ENCODE peak calls at places on chromosomes 3 and 15, in seven cellular contexts. One of them, this sample, is unnamed.

GRCh38 chr3:14124223-14124614 is 451 bp downstream of the CHCHD4 start:
- DNase-seq in brain microvascular endothelial cell: no peak
- DNase-seq in upper lobe of left lung: peak
- DNase-seq in kidney epithelial cell: no peak
- DNase-seq in fibroblast of lung: no peak
- DNase-seq in foreskin fibroblast: peak
- DNase-seq in osteoblast: no peak
- DNase-seq in this sample: peak

GRCh38 chr3:113105980-113106379 is 105.4 kb upstream of the BOC start:
- DNase-seq in brain microvascular endothelial cell: no peak
- DNase-seq in upper lobe of left lung: no peak
- DNase-seq in kidney epithelial cell: no peak
- DNase-seq in fibroblast of lung: peak
- DNase-seq in foreskin fibroblast: no peak
- DNase-seq in osteoblast: no peak
- DNase-seq in this sample: no peak

GRCh38 chr3:129687586-129688125 is 81.2 kb upstream of the PLXND1 start:
- DNase-seq in brain microvascular endothelial cell: no peak
- DNase-seq in upper lobe of left lung: no peak
- DNase-seq in kidney epithelial cell: no peak
- DNase-seq in fibroblast of lung: peak
- DNase-seq in foreskin fibroblast: no peak
- DNase-seq in osteoblast: no peak
- DNase-seq in this sample: no peak

GRCh38 chr3:101900736-101901135 is 51.4 kb downstream of the NFKBIZ start:
- DNase-seq in brain microvascular endothelial cell: no peak
- DNase-seq in upper lobe of left lung: no peak
- DNase-seq in kidney epithelial cell: no peak
- DNase-seq in fibroblast of lung: no peak
- DNase-seq in foreskin fibroblast: peak
- DNase-seq in osteoblast: no peak
- DNase-seq in this sample: no peak

GRCh38 chr15:43903864-43904290 is 77.1 kb downstream of the WDR76 start:
- DNase-seq in brain microvascular endothelial cell: peak
- DNase-seq in upper lobe of left lung: no peak
- DNase-seq in kidney epithelial cell: no peak
- DNase-seq in fibroblast of lung: peak
- DNase-seq in foreskin fibroblast: peak
- DNase-seq in osteoblast: peak
- DNase-seq in this sample: peak

GRCh38 chr3:175617247-175617646 is 758.1 kb downstream of the NAALADL2 start:
- DNase-seq in brain microvascular endothelial cell: no peak
- DNase-seq in upper lobe of left lung: no peak
- DNase-seq in kidney epithelial cell: no peak
- DNase-seq in fibroblast of lung: no peak
- DNase-seq in foreskin fibroblast: no peak
- DNase-seq in osteoblast: no peak
- DNase-seq in this sample: no peak

GRCh38 chr15:81909229-81910087 is 136.4 kb downstream of the MEX3B start:
- DNase-seq in brain microvascular endothelial cell: no peak
- DNase-seq in upper lobe of left lung: no peak
- DNase-seq in kidney epithelial cell: no peak
- DNase-seq in fibroblast of lung: no peak
- DNase-seq in foreskin fibroblast: peak
- DNase-seq in osteoblast: peak
- DNase-seq in this sample: no peak

GRCh38 chr3:123084738-123085237 is 18.0 kb downstream of the PDIA5 start:
- DNase-seq in brain microvascular endothelial cell: no peak
- DNase-seq in upper lobe of left lung: no peak
- DNase-seq in kidney epithelial cell: no peak
- DNase-seq in fibroblast of lung: peak
- DNase-seq in foreskin fibroblast: peak
- DNase-seq in osteoblast: peak
- DNase-seq in this sample: peak

GRCh38 chr3:44045476-44046275 is 196.0 kb upstream of the TOPAZ1 start:
- DNase-seq in brain microvascular endothelial cell: peak
- DNase-seq in upper lobe of left lung: peak
- DNase-seq in kidney epithelial cell: no peak
- DNase-seq in fibroblast of lung: peak
- DNase-seq in foreskin fibroblast: no peak
- DNase-seq in osteoblast: peak
- DNase-seq in this sample: peak

GRCh38 chr3:30358871-30359270 is 247.5 kb upstream of the TGFBR2 start:
- DNase-seq in brain microvascular endothelial cell: no peak
- DNase-seq in upper lobe of left lung: no peak
- DNase-seq in kidney epithelial cell: no peak
- DNase-seq in fibroblast of lung: no peak
- DNase-seq in foreskin fibroblast: no peak
- DNase-seq in osteoblast: no peak
- DNase-seq in this sample: no peak

GRCh38 chr3:142210608-142211007 is 14.8 kb downstream of the GK5 start:
- DNase-seq in brain microvascular endothelial cell: no peak
- DNase-seq in upper lobe of left lung: no peak
- DNase-seq in kidney epithelial cell: no peak
- DNase-seq in fibroblast of lung: no peak
- DNase-seq in foreskin fibroblast: peak
- DNase-seq in osteoblast: no peak
- DNase-seq in this sample: no peak

GRCh38 chr15:40825661-40826088 is 2.8 kb downstream of the PPP1R14D start:
- DNase-seq in brain microvascular endothelial cell: no peak
- DNase-seq in upper lobe of left lung: no peak
- DNase-seq in kidney epithelial cell: peak
- DNase-seq in fibroblast of lung: peak
- DNase-seq in foreskin fibroblast: peak
- DNase-seq in osteoblast: peak
- DNase-seq in this sample: no peak

GRCh38 chr15:85589873-85590272 is 204.9 kb downstream of the KLHL25 start:
- DNase-seq in brain microvascular endothelial cell: no peak
- DNase-seq in upper lobe of left lung: no peak
- DNase-seq in kidney epithelial cell: no peak
- DNase-seq in fibroblast of lung: peak
- DNase-seq in foreskin fibroblast: peak
- DNase-seq in osteoblast: no peak
- DNase-seq in this sample: no peak

GRCh38 chr15:87368511-87368910 is 888.0 kb downstream of the NTRK3 start:
- DNase-seq in brain microvascular endothelial cell: no peak
- DNase-seq in upper lobe of left lung: no peak
- DNase-seq in kidney epithelial cell: no peak
- DNase-seq in fibroblast of lung: peak
- DNase-seq in foreskin fibroblast: peak
- DNase-seq in osteoblast: no peak
- DNase-seq in this sample: no peak

GRCh38 chr3:1469248-1469647 is 376.4 kb downstream of the CNTN6 start:
- DNase-seq in brain microvascular endothelial cell: no peak
- DNase-seq in upper lobe of left lung: no peak
- DNase-seq in kidney epithelial cell: no peak
- DNase-seq in fibroblast of lung: no peak
- DNase-seq in foreskin fibroblast: no peak
- DNase-seq in osteoblast: no peak
- DNase-seq in this sample: no peak

GRCh38 chr15:92909131-92909781 is 9.1 kb downstream of the CHD2 start:
- DNase-seq in brain microvascular endothelial cell: no peak
- DNase-seq in upper lobe of left lung: no peak
- DNase-seq in kidney epithelial cell: no peak
- DNase-seq in fibroblast of lung: peak
- DNase-seq in foreskin fibroblast: no peak
- DNase-seq in osteoblast: no peak
- DNase-seq in this sample: no peak

GRCh38 chr3:177932750-177933660 is 603.2 kb upstream of the KCNMB2 start:
- DNase-seq in brain microvascular endothelial cell: peak
- DNase-seq in upper lobe of left lung: no peak
- DNase-seq in kidney epithelial cell: no peak
- DNase-seq in fibroblast of lung: peak
- DNase-seq in foreskin fibroblast: no peak
- DNase-seq in osteoblast: no peak
- DNase-seq in this sample: no peak

GRCh38 chr3:128503164-128503651 is 10.2 kb upstream of the GATA2 start:
- DNase-seq in brain microvascular endothelial cell: no peak
- DNase-seq in upper lobe of left lung: no peak
- DNase-seq in kidney epithelial cell: no peak
- DNase-seq in fibroblast of lung: no peak
- DNase-seq in foreskin fibroblast: peak
- DNase-seq in osteoblast: no peak
- DNase-seq in this sample: no peak

GRCh38 chr3:193620055-193620454 is 27.0 kb downstream of the OPA1 start:
- DNase-seq in brain microvascular endothelial cell: no peak
- DNase-seq in upper lobe of left lung: no peak
- DNase-seq in kidney epithelial cell: no peak
- DNase-seq in fibroblast of lung: no peak
- DNase-seq in foreskin fibroblast: no peak
- DNase-seq in osteoblast: no peak
- DNase-seq in this sample: no peak

GRCh38 chr3:193620650-193621049 is 27.6 kb downstream of the OPA1 start:
- DNase-seq in brain microvascular endothelial cell: peak
- DNase-seq in upper lobe of left lung: no peak
- DNase-seq in kidney epithelial cell: no peak
- DNase-seq in fibroblast of lung: peak
- DNase-seq in foreskin fibroblast: peak
- DNase-seq in osteoblast: no peak
- DNase-seq in this sample: no peak

GRCh38 chr3:193621127-193621526 is 28.1 kb downstream of the OPA1 start:
- DNase-seq in brain microvascular endothelial cell: no peak
- DNase-seq in upper lobe of left lung: no peak
- DNase-seq in kidney epithelial cell: no peak
- DNase-seq in fibroblast of lung: no peak
- DNase-seq in foreskin fibroblast: no peak
- DNase-seq in osteoblast: no peak
- DNase-seq in this sample: no peak

GRCh38 chr3:193614430-193614829 is 21.4 kb downstream of the OPA1 start:
- DNase-seq in brain microvascular endothelial cell: no peak
- DNase-seq in upper lobe of left lung: no peak
- DNase-seq in kidney epithelial cell: no peak
- DNase-seq in fibroblast of lung: no peak
- DNase-seq in foreskin fibroblast: no peak
- DNase-seq in osteoblast: no peak
- DNase-seq in this sample: no peak

GRCh38 chr3:193617628-193618027 is 24.6 kb downstream of the OPA1 start:
- DNase-seq in brain microvascular endothelial cell: no peak
- DNase-seq in upper lobe of left lung: no peak
- DNase-seq in kidney epithelial cell: no peak
- DNase-seq in fibroblast of lung: no peak
- DNase-seq in foreskin fibroblast: no peak
- DNase-seq in osteoblast: no peak
- DNase-seq in this sample: no peak
- TF ChIP-seq CTCF in brain microvascular endothelial cell: no peak
- TF ChIP-seq CTCF in upper lobe of left lung: no peak
- TF ChIP-seq CTCF in kidney epithelial cell: no peak
- TF ChIP-seq CTCF in fibroblast of lung: no peak
- TF ChIP-seq CTCF in foreskin fibroblast: no peak
- TF ChIP-seq CTCF in osteoblast: no peak
- TF ChIP-seq CTCF in this sample: no peak

DNA sequence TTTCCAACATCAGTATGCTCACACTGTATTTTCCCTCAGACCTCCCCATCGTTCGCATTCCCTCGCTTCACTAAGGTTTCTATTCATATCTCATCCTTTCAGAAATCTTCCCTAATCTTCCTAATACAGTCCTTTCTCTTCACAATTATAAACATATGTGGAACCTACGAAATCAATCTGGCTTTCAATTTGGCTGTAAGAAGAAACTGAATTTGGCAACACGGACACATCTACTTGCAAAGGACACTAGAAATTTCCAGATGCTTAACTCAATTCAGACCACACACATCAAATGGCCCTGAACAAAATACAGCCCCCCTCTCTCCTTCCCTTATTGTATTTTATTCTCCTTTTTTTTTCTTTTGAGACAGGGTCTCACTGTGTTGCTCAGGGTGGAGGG is 39.1 kb upstream of the TM4SF19 start:
- DNase-seq in brain microvascular endothelial cell: no peak
- DNase-seq in upper lobe of left lung: no peak
- DNase-seq in kidney epithelial cell: no peak
- DNase-seq in fibroblast of lung: no peak
- DNase-seq in foreskin fibroblast: no peak
- DNase-seq in osteoblast: no peak
- DNase-seq in this sample: no peak
- TF ChIP-seq CTCF in brain microvascular endothelial cell: no peak
- TF ChIP-seq CTCF in upper lobe of left lung: no peak
- TF ChIP-seq CTCF in kidney epithelial cell: no peak
- TF ChIP-seq CTCF in fibroblast of lung: no peak
- TF ChIP-seq CTCF in foreskin fibroblast: no peak
- TF ChIP-seq CTCF in osteoblast: no peak
- TF ChIP-seq CTCF in this sample: no peak

GRCh38 chr15:33545866-33546265 is 235.1 kb downstream of the RYR3 start:
- DNase-seq in brain microvascular endothelial cell: no peak
- DNase-seq in upper lobe of left lung: no peak
- DNase-seq in kidney epithelial cell: no peak
- DNase-seq in fibroblast of lung: no peak
- DNase-seq in foreskin fibroblast: no peak
- DNase-seq in osteoblast: no peak
- DNase-seq in this sample: no peak

GRCh38 chr15:33553157-33553556 is 242.4 kb downstream of the RYR3 start:
- DNase-seq in brain microvascular endothelial cell: no peak
- DNase-seq in upper lobe of left lung: no peak
- DNase-seq in kidney epithelial cell: no peak
- DNase-seq in fibroblast of lung: no peak
- DNase-seq in foreskin fibroblast: no peak
- DNase-seq in osteoblast: peak
- DNase-seq in this sample: no peak

GRCh38 chr15:33547876-33548275 is 237.1 kb downstream of the RYR3 start:
- DNase-seq in brain microvascular endothelial cell: peak
- DNase-seq in upper lobe of left lung: no peak
- DNase-seq in kidney epithelial cell: peak
- DNase-seq in fibroblast of lung: peak
- DNase-seq in foreskin fibroblast: peak
- DNase-seq in osteoblast: no peak
- DNase-seq in this sample: peak

GRCh38 chr15:33551860-33552259 is 241.1 kb downstream of the RYR3 start:
- DNase-seq in brain microvascular endothelial cell: no peak
- DNase-seq in upper lobe of left lung: no peak
- DNase-seq in kidney epithelial cell: no peak
- DNase-seq in fibroblast of lung: no peak
- DNase-seq in foreskin fibroblast: no peak
- DNase-seq in osteoblast: peak
- DNase-seq in this sample: no peak
- TF ChIP-seq CTCF in brain microvascular endothelial cell: no peak
- TF ChIP-seq CTCF in upper lobe of left lung: no peak
- TF ChIP-seq CTCF in kidney epithelial cell: no peak
- TF ChIP-seq CTCF in fibroblast of lung: no peak
- TF ChIP-seq CTCF in foreskin fibroblast: no peak
- TF ChIP-seq CTCF in osteoblast: no peak
- TF ChIP-seq CTCF in this sample: no peak

GRCh38 chr3:12891391-12891984 is 50.1 kb upstream of the RPL32 start:
- DNase-seq in brain microvascular endothelial cell: no peak
- DNase-seq in upper lobe of left lung: no peak
- DNase-seq in kidney epithelial cell: no peak
- DNase-seq in fibroblast of lung: no peak
- DNase-seq in foreskin fibroblast: no peak
- DNase-seq in osteoblast: peak
- DNase-seq in this sample: no peak

GRCh38 chr3:12892840-12893189 is 51.5 kb upstream of the RPL32 start:
- DNase-seq in brain microvascular endothelial cell: no peak
- DNase-seq in upper lobe of left lung: no peak
- DNase-seq in kidney epithelial cell: no peak
- DNase-seq in fibroblast of lung: no peak
- DNase-seq in foreskin fibroblast: no peak
- DNase-seq in osteoblast: peak
- DNase-seq in this sample: no peak

GRCh38 chr3:12891985-12892839 is 50.8 kb upstream of the RPL32 start:
- DNase-seq in brain microvascular endothelial cell: peak
- DNase-seq in upper lobe of left lung: peak
- DNase-seq in kidney epithelial cell: no peak
- DNase-seq in fibroblast of lung: peak
- DNase-seq in foreskin fibroblast: peak
- DNase-seq in osteoblast: peak
- DNase-seq in this sample: peak

GRCh38 chr3:12893247-12893646 is 51.9 kb upstream of the RPL32 start:
- DNase-seq in brain microvascular endothelial cell: no peak
- DNase-seq in upper lobe of left lung: no peak
- DNase-seq in kidney epithelial cell: no peak
- DNase-seq in fibroblast of lung: no peak
- DNase-seq in foreskin fibroblast: peak
- DNase-seq in osteoblast: peak
- DNase-seq in this sample: no peak

GRCh38 chr3:12890610-12891390 is 49.4 kb upstream of the RPL32 start:
- DNase-seq in brain microvascular endothelial cell: no peak
- DNase-seq in upper lobe of left lung: no peak
- DNase-seq in kidney epithelial cell: no peak
- DNase-seq in fibroblast of lung: no peak
- DNase-seq in foreskin fibroblast: no peak
- DNase-seq in osteoblast: peak
- DNase-seq in this sample: no peak
- TF ChIP-seq CTCF in brain microvascular endothelial cell: no peak
- TF ChIP-seq CTCF in upper lobe of left lung: no peak
- TF ChIP-seq CTCF in kidney epithelial cell: no peak
- TF ChIP-seq CTCF in fibroblast of lung: no peak
- TF ChIP-seq CTCF in foreskin fibroblast: no peak
- TF ChIP-seq CTCF in osteoblast: peak
- TF ChIP-seq CTCF in this sample: no peak

This sample was measured in adrenal gland.